ENCODE peak calls at places on chromosomes 6 and 20, in nine cellular contexts. Z is left ventricle myocardium inferior; B is GM23338; P is heart left ventricle; R is CD4-positive, CD25-positive, alpha-beta regulatory T cell; Q is SK-N-SH; G is breast epithelium; D is CD4-positive, alpha-beta memory T cell; C is upper lobe of right lung. I is an unnamed sample. For H3K36me3, the result is how much of the 10 kb centered on the place peaks cover.

GRCh38 chr20:46811328-46812084 is 83.1 kb upstream of the EYA2 start:
- DNase-seq in P (no peak), Z (no peak), D (no peak), B (peak), R (no peak), Q (peak), C (no peak), G (no peak), I (no peak)

GRCh38 chr6:16793828-16794412 is 32.7 kb upstream of the ATXN1 start:
- DNase-seq in B (no peak), G (no peak), D (no peak), Q (no peak), R (no peak), Z (no peak), C (no peak), P (no peak), I (no peak)

GRCh38 chr6:45378324-45378926 is 691 bp upstream of the SUPT3H start:
- DNase-seq in D (no peak), G (no peak), Q (peak), B (no peak), Z (peak), P (no peak), R (no peak), C (no peak), I (peak)

GRCh38 chr6:106063448-106063850 is 22.7 kb upstream of the PRDM1 start:
- DNase-seq in Z (no peak), D (no peak), R (no peak), Q (no peak), G (no peak), P (no peak), B (no peak), C (no peak), I (no peak)

GRCh38 chr20:22555791-22556564 is 28.4 kb downstream of the FOXA2 start:
- DNase-seq in R (no peak), P (no peak), G (no peak), D (no peak), C (no peak), B (no peak), Z (no peak), Q (no peak), I (no peak)

GRCh38 chr20:10806539-10806938 is 132.7 kb upstream of the JAG1 start:
- DNase-seq in Q (no peak), G (no peak), D (no peak), B (no peak), R (no peak), C (no peak), P (peak), Z (no peak), I (no peak)

GRCh38 chr6:20870493-20870892 is 336.2 kb downstream of the CDKAL1 start:
- DNase-seq in Z (no peak), D (no peak), R (no peak), Q (no peak), C (no peak), G (no peak), B (no peak), P (no peak), I (no peak)

GRCh38 chr6:13760948-13761347 is 49.3 kb upstream of the RANBP9 start:
- DNase-seq in B (no peak), R (no peak), Q (no peak), G (no peak), D (no peak), C (no peak), P (no peak), Z (no peak), I (peak)

GRCh38 chr6:16494781-16495180 is 256.4 kb downstream of the GMPR start:
- DNase-seq in Z (no peak), B (peak), R (no peak), D (no peak), P (no peak), Q (no peak), G (no peak), C (no peak), I (peak)

GRCh38 chr20:51560550-51561307 is 18.2 kb upstream of the NFATC2 start:
- DNase-seq in D (no peak), B (no peak), R (no peak), Z (no peak), C (no peak), G (no peak), P (no peak), Q (no peak), I (peak)

GRCh38 chr20:44176833-44177533 is 10.0 kb downstream of the JPH2 start:
- DNase-seq in Z (no peak), G (no peak), B (peak), D (no peak), C (no peak), R (no peak), Q (no peak), P (peak), I (no peak)

GRCh38 chr6:148441454-148441911 is 98.8 kb downstream of the SASH1 start:
- DNase-seq in Z (no peak), C (no peak), P (no peak), G (no peak), Q (no peak), D (no peak), R (no peak), B (no peak), I (peak)

GRCh38 chr6:132132420-132132819 is 181.2 kb upstream of the CCN2 start:
- DNase-seq in Z (no peak), C (no peak), P (no peak), G (no peak), B (no peak), D (no peak), Q (no peak), R (no peak), I (peak)

GRCh38 chr6:9224539-9224938 is 789.2 kb upstream of the SLC35B3 start:
- DNase-seq in B (no peak), C (no peak), P (no peak), D (no peak), R (no peak), G (no peak), Z (no peak), Q (no peak), I (peak)

DNA sequence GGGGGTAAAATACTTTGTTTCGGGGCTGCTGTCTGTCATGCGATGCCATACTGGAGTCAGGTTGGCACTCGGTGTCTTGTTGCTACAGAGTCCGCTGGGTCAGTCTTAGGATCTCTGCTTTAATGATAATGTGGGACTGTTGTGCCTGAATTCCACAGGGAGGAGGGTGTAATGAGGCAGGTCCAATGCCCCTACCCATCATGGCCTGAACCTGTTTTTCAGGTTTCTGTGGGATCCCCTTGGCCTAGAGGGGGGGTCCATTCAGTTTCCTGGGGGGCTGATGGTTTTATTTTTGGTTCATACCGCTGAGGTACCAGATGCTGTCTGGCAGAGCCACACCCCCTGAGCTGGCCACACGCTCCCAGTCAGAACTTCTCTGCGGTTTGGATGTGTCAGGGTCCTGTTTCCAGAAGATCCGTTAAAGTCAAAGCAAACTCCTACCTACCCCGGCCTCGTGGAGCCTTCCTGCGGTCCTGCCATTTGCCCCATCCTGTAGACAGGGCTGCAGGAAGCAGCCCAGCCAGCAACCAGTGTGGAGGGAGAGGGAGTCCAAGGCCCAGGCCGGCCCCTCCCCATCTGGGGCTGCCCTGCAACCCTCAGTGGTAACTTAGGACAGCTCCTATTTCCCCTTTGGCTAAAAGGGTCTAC is 69.7 kb downstream of the TCP11 start:
- DNase-seq in Z (no peak), C (no peak), P (peak), Q (no peak), G (no peak), D (no peak), R (no peak), B (peak), I (peak)
- H3K36me3 ChIP-seq in Z (half or more), C (half or more), P (half or more), Q (under half), G (under half), D (under half), R (under half), B (under half), I (under half)

GRCh38 chr6:87251725-87252124 is 70.7 kb upstream of the SMIM8 start:
- DNase-seq in Z (no peak), Q (no peak), C (no peak), D (no peak), R (no peak), P (no peak), G (no peak), B (no peak), I (no peak)
- H3K36me3 ChIP-seq in Z (half or more), Q (half or more), C (half or more), D (under half), R (half or more), P (half or more), G (under half), B (under half), I (under half)

DNA sequence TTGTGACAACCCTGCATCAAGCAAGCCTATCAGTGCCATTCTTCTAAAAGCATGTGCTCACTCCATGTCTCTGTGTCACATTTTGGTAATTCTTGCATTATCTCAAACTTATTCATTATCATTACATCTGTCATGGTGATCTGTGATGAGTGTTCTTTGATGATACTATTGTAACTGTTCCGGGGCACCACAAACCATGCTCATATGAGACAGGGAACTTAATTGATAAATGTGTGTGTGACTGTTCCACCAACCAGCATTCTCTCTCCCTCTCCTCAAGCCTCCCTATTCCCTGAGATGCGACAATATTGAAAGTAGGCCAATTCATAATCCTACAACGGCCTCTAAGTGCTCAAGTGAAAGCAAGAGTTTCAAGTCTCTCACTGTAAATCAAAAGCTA is 4.0 kb downstream of the HUS1B start:
- DNase-seq in R (no peak), Q (no peak), D (no peak), P (no peak), B (no peak), Z (no peak), C (no peak), G (no peak), I (no peak)
- H3K36me3 ChIP-seq in R (under half), Q (under half), D (under half), P (under half), B (under half), Z (under half), C (under half), G (under half), I (under half)

GRCh38 chr20:34099675-34100074 is 12.4 kb downstream of the EIF2S2 start:
- DNase-seq in G (no peak), R (no peak), B (no peak), D (no peak), Q (no peak), C (no peak), Z (no peak), P (no peak), I (no peak)

GRCh38 chr20:34098570-34098969 is 13.5 kb downstream of the EIF2S2 start:
- DNase-seq in D (no peak), R (no peak), Z (no peak), Q (no peak), C (no peak), G (no peak), B (no peak), P (no peak), I (no peak)

GRCh38 chr20:34093895-34094294 is 18.1 kb downstream of the EIF2S2 start:
- DNase-seq in Z (no peak), D (no peak), C (no peak), B (no peak), R (no peak), Q (no peak), G (no peak), P (no peak), I (no peak)

GRCh38 chr20:34095825-34096224 is 16.2 kb downstream of the EIF2S2 start:
- DNase-seq in Q (no peak), Z (no peak), D (no peak), G (no peak), R (no peak), C (no peak), B (no peak), P (no peak), I (no peak)

GRCh38 chr20:34096699-34097420 is 15.2 kb downstream of the EIF2S2 start:
- DNase-seq in Q (no peak), C (no peak), B (no peak), G (no peak), P (no peak), Z (no peak), R (no peak), D (no peak), I (no peak)
- H3K36me3 ChIP-seq in Q (half or more), C (half or more), B (half or more), G (under half), P (half or more), Z (half or more), R (half or more), D (half or more), I (half or more)

GRCh38 chr6:75180864-75181263 is 25.0 kb downstream of the COL12A1 start:
- DNase-seq in C (no peak), R (no peak), P (peak), B (no peak), D (no peak), Q (no peak), Z (no peak), G (no peak), I (no peak)

GRCh38 chr6:75176076-75176582 is 29.7 kb downstream of the COL12A1 start:
- DNase-seq in B (no peak), C (no peak), P (no peak), Z (no peak), D (no peak), G (no peak), R (no peak), Q (no peak), I (no peak)

GRCh38 chr6:75183099-75183541 is 22.7 kb downstream of the COL12A1 start:
- DNase-seq in Z (no peak), Q (no peak), R (no peak), G (no peak), B (no peak), P (no peak), D (no peak), C (no peak), I (peak)

GRCh38 chr6:75178757-75179156 is 27.1 kb downstream of the COL12A1 start:
- DNase-seq in B (no peak), R (no peak), D (no peak), Z (no peak), C (no peak), Q (no peak), P (no peak), G (no peak), I (no peak)
- H3K36me3 ChIP-seq in B (under half), R (under half), D (under half), Z (under half), C (under half), Q (under half), P (under half), G (under half), I (under half)